ENCODE peak calls at places on chromosome 18, in five cellular contexts. C, G, Y, P and F are unnamed samples.
A peak's percentile ranks its signal among the peaks of the same experiment; 100 is the strongest.

GRCh38 chr18:74496508-74497307 is 545 bp downstream of the CNDP2 start:
- DNase-seq in C (no peak), G (peak; percentile 57), Y (peak; percentile 39), P (peak; percentile 68), F (peak; percentile 29)

GRCh38 chr18:58427321-58427720 is 201.6 kb downstream of the ALPK2 start:
- DNase-seq in C (no peak), G (no peak), Y (no peak), P (no peak), F (no peak)

GRCh38 chr18:44771957-44772917 is 91.5 kb downstream of the SETBP1 start:
- DNase-seq in C (no peak), G (peak; percentile 9), Y (no peak), P (peak; percentile 30), F (no peak)

GRCh38 chr18:42183746-42184145 is 228.7 kb downstream of the PIK3C3 start:
- DNase-seq in C (no peak), G (peak; percentile 22), Y (peak; percentile 73), P (no peak), F (peak; percentile 70)

GRCh38 chr18:10032331-10032979 is 118.6 kb downstream of the VAPA start:
- DNase-seq in C (peak; percentile 58), G (no peak), Y (no peak), P (no peak), F (no peak)

GRCh38 chr18:60189840-60190239 is 182.7 kb downstream of the MC4R start:
- DNase-seq in C (no peak), G (no peak), Y (no peak), P (no peak), F (no peak)

GRCh38 chr18:49168970-49169619 is 218.3 kb upstream of the SMAD7 start:
- DNase-seq in C (no peak), G (no peak), Y (no peak), P (no peak), F (peak; percentile 21)

GRCh38 chr18:7020995-7021777 is 96.4 kb downstream of the LAMA1 start:
- DNase-seq in C (no peak), G (no peak), Y (no peak), P (no peak), F (no peak)

GRCh38 chr18:76592981-76593381 is 97.9 kb upstream of the ZNF516 start:
- DNase-seq in C (no peak), G (no peak), Y (no peak), P (no peak), F (peak; percentile 20)

GRCh38 chr18:23856466-23857175 is 157.9 kb upstream of the TTC39C start:
- DNase-seq in C (no peak), G (no peak), Y (peak; percentile 58), P (no peak), F (peak; percentile 33)

GRCh38 chr18:12271376-12272235 is 17.4 kb downstream of the CIDEA start:
- DNase-seq in C (peak; percentile 86), G (peak; percentile 51), Y (peak; percentile 82), P (peak; percentile 70), F (peak; percentile 80)

GRCh38 chr18:76459312-76459686 is 35.7 kb downstream of the ZNF516 start:
- DNase-seq in C (no peak), G (no peak), Y (no peak), P (no peak), F (no peak)

GRCh38 chr18:50820901-50821520 is 1.2 kb upstream of the MRO start:
- DNase-seq in C (no peak), G (no peak), Y (no peak), P (no peak), F (no peak)

GRCh38 chr18:13253786-13254755 is 35.5 kb downstream of the LDLRAD4 start:
- DNase-seq in C (no peak), G (no peak), Y (no peak), P (no peak), F (no peak)

GRCh38 chr18:48445540-48445939 is 36.4 kb upstream of the ZBTB7C start:
- DNase-seq in C (peak; percentile 57), G (no peak), Y (peak; percentile 74), P (peak; percentile 64), F (peak; percentile 90)

GRCh38 chr18:4242431-4243161 is 212.5 kb downstream of the DLGAP1 start:
- DNase-seq in C (no peak), G (no peak), Y (no peak), P (no peak), F (no peak)

GRCh38 chr18:69528439-69528838 is 127.8 kb downstream of the DOK6 start:
- DNase-seq in C (no peak), G (no peak), Y (no peak), P (no peak), F (peak; percentile 0)

GRCh38 chr18:62897153-62897552 is 181.8 kb downstream of the PHLPP1 start:
- DNase-seq in C (no peak), G (no peak), Y (peak; percentile 68), P (no peak), F (peak; percentile 70)